ENCODE peak calls at places on chromosomes 11 and 22, in five cellular contexts. One of them, this sample, is unnamed.

GRCh38 chr11:11708256-11708655 is 86.5 kb upstream of the GALNT18 start:
- DNase-seq in epithelial cell of proximal tubule: no peak
- DNase-seq in A549: no peak
- DNase-seq in WERI-Rb-1: no peak
- DNase-seq in spleen: no peak
- DNase-seq in this sample: no peak

GRCh38 chr11:86800956-86801264 is 568 bp downstream of the PRSS23 start:
- DNase-seq in epithelial cell of proximal tubule: no peak
- DNase-seq in A549: no peak
- DNase-seq in WERI-Rb-1: no peak
- DNase-seq in spleen: no peak
- DNase-seq in this sample: no peak

GRCh38 chr11:75280770-75281468 is 40.3 kb downstream of the TPBGL start:
- DNase-seq in epithelial cell of proximal tubule: no peak
- DNase-seq in A549: no peak
- DNase-seq in WERI-Rb-1: no peak
- DNase-seq in spleen: peak; percentile 76
- DNase-seq in this sample: no peak

GRCh38 chr11:110908401-110909106 is 196.3 kb upstream of the ARHGAP20 start:
- DNase-seq in epithelial cell of proximal tubule: peak; percentile 95
- DNase-seq in A549: no peak
- DNase-seq in WERI-Rb-1: peak; percentile 21
- DNase-seq in spleen: no peak
- DNase-seq in this sample: no peak

GRCh38 chr22:41976961-41977566 is 7.8 kb downstream of the SEPTIN3 start:
- DNase-seq in epithelial cell of proximal tubule: no peak
- DNase-seq in A549: no peak
- DNase-seq in WERI-Rb-1: peak; percentile 55
- DNase-seq in spleen: no peak
- DNase-seq in this sample: no peak

GRCh38 chr11:90895850-90896249 is 673.0 kb upstream of the CHORDC1 start:
- DNase-seq in epithelial cell of proximal tubule: no peak
- DNase-seq in A549: no peak
- DNase-seq in WERI-Rb-1: no peak
- DNase-seq in spleen: no peak
- DNase-seq in this sample: no peak

GRCh38 chr11:94731921-94732601 is 36.1 kb upstream of the AMOTL1 start:
- DNase-seq in epithelial cell of proximal tubule: no peak
- DNase-seq in A549: peak; percentile 48
- DNase-seq in WERI-Rb-1: peak; percentile 19
- DNase-seq in spleen: no peak
- DNase-seq in this sample: no peak

GRCh38 chr22:46678785-46679700 is 58.9 kb downstream of the GRAMD4 start:
- DNase-seq in epithelial cell of proximal tubule: no peak
- DNase-seq in A549: no peak
- DNase-seq in WERI-Rb-1: no peak
- DNase-seq in spleen: no peak
- DNase-seq in this sample: no peak

GRCh38 chr11:134950692-134951304 is 538.8 kb upstream of the B3GAT1 start:
- DNase-seq in epithelial cell of proximal tubule: no peak
- DNase-seq in A549: no peak
- DNase-seq in WERI-Rb-1: peak; percentile 61
- DNase-seq in spleen: no peak
- DNase-seq in this sample: no peak

GRCh38 chr11:11977206-11977938 is 31.1 kb downstream of the DKK3 start:
- DNase-seq in epithelial cell of proximal tubule: no peak
- DNase-seq in A549: peak; percentile 71
- DNase-seq in WERI-Rb-1: no peak
- DNase-seq in spleen: no peak
- DNase-seq in this sample: no peak

GRCh38 chr11:103406357-103406756 is 297.1 kb downstream of the DYNC2H1 start:
- DNase-seq in epithelial cell of proximal tubule: no peak
- DNase-seq in A549: no peak
- DNase-seq in WERI-Rb-1: no peak
- DNase-seq in spleen: no peak
- DNase-seq in this sample: no peak

GRCh38 chr11:77435972-77436371 is 37.9 kb downstream of the PAK1 start:
- DNase-seq in epithelial cell of proximal tubule: no peak
- DNase-seq in A549: no peak
- DNase-seq in WERI-Rb-1: no peak
- DNase-seq in spleen: no peak
- DNase-seq in this sample: no peak

GRCh38 chr11:2924381-2924780 is 4.8 kb downstream of the PHLDA2 start:
- DNase-seq in epithelial cell of proximal tubule: no peak
- DNase-seq in A549: no peak
- DNase-seq in WERI-Rb-1: no peak
- DNase-seq in spleen: no peak
- DNase-seq in this sample: no peak

GRCh38 chr11:97269527-97269926 is 879.7 kb downstream of the JRKL start:
- DNase-seq in epithelial cell of proximal tubule: no peak
- DNase-seq in A549: no peak
- DNase-seq in WERI-Rb-1: no peak
- DNase-seq in spleen: no peak
- DNase-seq in this sample: no peak

GRCh38 chr11:76947790-76948189 is 86.4 kb upstream of the B3GNT6 start:
- DNase-seq in epithelial cell of proximal tubule: no peak
- DNase-seq in A549: no peak
- DNase-seq in WERI-Rb-1: no peak
- DNase-seq in spleen: no peak
- DNase-seq in this sample: no peak

GRCh38 chr11:87736928-87737327 is 438.3 kb downstream of the RAB38 start:
- DNase-seq in epithelial cell of proximal tubule: no peak
- DNase-seq in A549: no peak
- DNase-seq in WERI-Rb-1: no peak
- DNase-seq in spleen: no peak
- DNase-seq in this sample: no peak

GRCh38 chr11:78961938-78962701 is 387.5 kb upstream of the NARS2 start:
- DNase-seq in epithelial cell of proximal tubule: no peak
- DNase-seq in A549: no peak
- DNase-seq in WERI-Rb-1: no peak
- DNase-seq in spleen: no peak
- DNase-seq in this sample: no peak

GRCh38 chr22:44199164-44199563 is 18.4 kb downstream of the PARVG start:
- DNase-seq in epithelial cell of proximal tubule: no peak
- DNase-seq in A549: no peak
- DNase-seq in WERI-Rb-1: no peak
- DNase-seq in spleen: no peak
- DNase-seq in this sample: no peak

GRCh38 chr11:113675003-113675471 is 31.1 kb downstream of the TMPRSS5 start:
- DNase-seq in epithelial cell of proximal tubule: peak; percentile 23
- DNase-seq in A549: no peak
- DNase-seq in WERI-Rb-1: no peak
- DNase-seq in spleen: no peak
- DNase-seq in this sample: peak; percentile 60

GRCh38 chr11:29328961-29329441 is 687.8 kb downstream of the KCNA4 start:
- DNase-seq in epithelial cell of proximal tubule: no peak
- DNase-seq in A549: peak; percentile 33
- DNase-seq in WERI-Rb-1: peak; percentile 21
- DNase-seq in spleen: no peak
- DNase-seq in this sample: peak; percentile 8

GRCh38 chr11:57530215-57530595 is 349 bp downstream of the TIMM10 start:
- DNase-seq in epithelial cell of proximal tubule: no peak
- DNase-seq in A549: no peak
- DNase-seq in WERI-Rb-1: no peak
- DNase-seq in spleen: peak; percentile 88
- DNase-seq in this sample: no peak

GRCh38 chr11:20125927-20126326 is 34.3 kb downstream of the DBX1 start:
- DNase-seq in epithelial cell of proximal tubule: peak; percentile 47
- DNase-seq in A549: peak; percentile 29
- DNase-seq in WERI-Rb-1: no peak
- DNase-seq in spleen: no peak
- DNase-seq in this sample: no peak

GRCh38 chr11:82846037-82846383 is 54.2 kb downstream of the PRCP start:
- DNase-seq in epithelial cell of proximal tubule: no peak
- DNase-seq in A549: no peak
- DNase-seq in WERI-Rb-1: no peak
- DNase-seq in spleen: no peak
- DNase-seq in this sample: no peak

GRCh38 chr11:7072401-7073028 is 16.3 kb upstream of the RBMXL2 start:
- DNase-seq in epithelial cell of proximal tubule: no peak
- DNase-seq in A549: no peak
- DNase-seq in WERI-Rb-1: no peak
- DNase-seq in spleen: no peak
- DNase-seq in this sample: no peak

GRCh38 chr22:30044369-30044768 is 35.9 kb upstream of the HORMAD2 start:
- DNase-seq in epithelial cell of proximal tubule: peak; percentile 97
- DNase-seq in A549: no peak
- DNase-seq in WERI-Rb-1: no peak
- DNase-seq in spleen: no peak
- DNase-seq in this sample: no peak

GRCh38 chr11:34044664-34045485 is 6.7 kb upstream of the CAPRIN1 start:
- DNase-seq in epithelial cell of proximal tubule: no peak
- DNase-seq in A549: peak; percentile 51
- DNase-seq in WERI-Rb-1: no peak
- DNase-seq in spleen: no peak
- DNase-seq in this sample: no peak

GRCh38 chr11:119322921-119323531 is 6.1 kb upstream of the MCAM start:
- DNase-seq in epithelial cell of proximal tubule: no peak
- DNase-seq in A549: no peak
- DNase-seq in WERI-Rb-1: no peak
- DNase-seq in spleen: no peak
- DNase-seq in this sample: no peak

GRCh38 chr11:27228891-27229290 is 134.1 kb downstream of the CCDC34 start:
- DNase-seq in epithelial cell of proximal tubule: no peak
- DNase-seq in A549: no peak
- DNase-seq in WERI-Rb-1: no peak
- DNase-seq in spleen: no peak
- DNase-seq in this sample: no peak

GRCh38 chr11:13127161-13127560 is 118.0 kb downstream of the RASSF10 start:
- DNase-seq in epithelial cell of proximal tubule: no peak
- DNase-seq in A549: no peak
- DNase-seq in WERI-Rb-1: no peak
- DNase-seq in spleen: no peak
- DNase-seq in this sample: no peak

GRCh38 chr22:37103151-37103550 is 6.4 kb downstream of the TMPRSS6 start:
- DNase-seq in epithelial cell of proximal tubule: no peak
- DNase-seq in A549: no peak
- DNase-seq in WERI-Rb-1: no peak
- DNase-seq in spleen: no peak
- DNase-seq in this sample: no peak

GRCh38 chr22:43876866-43877509 is 14.7 kb upstream of the SULT4A1 start:
- DNase-seq in epithelial cell of proximal tubule: no peak
- DNase-seq in A549: no peak
- DNase-seq in WERI-Rb-1: no peak
- DNase-seq in spleen: peak; percentile 54
- DNase-seq in this sample: no peak

GRCh38 chr22:19940536-19941364 is 822 bp upstream of the COMT start:
- DNase-seq in epithelial cell of proximal tubule: no peak
- DNase-seq in A549: peak; percentile 28
- DNase-seq in WERI-Rb-1: no peak
- DNase-seq in spleen: no peak
- DNase-seq in this sample: no peak

GRCh38 chr22:24061124-24061684 is 50.1 kb downstream of the CABIN1 start:
- DNase-seq in epithelial cell of proximal tubule: no peak
- DNase-seq in A549: no peak
- DNase-seq in WERI-Rb-1: no peak
- DNase-seq in spleen: no peak
- DNase-seq in this sample: no peak

GRCh38 chr11:113014731-113015455 is 53.7 kb downstream of the NCAM1 start:
- DNase-seq in epithelial cell of proximal tubule: no peak
- DNase-seq in A549: no peak
- DNase-seq in WERI-Rb-1: peak; percentile 53
- DNase-seq in spleen: no peak
- DNase-seq in this sample: no peak

GRCh38 chr11:121321614-121322243 is 29.2 kb downstream of the SC5D start:
- DNase-seq in epithelial cell of proximal tubule: no peak
- DNase-seq in A549: no peak
- DNase-seq in WERI-Rb-1: peak; percentile 67
- DNase-seq in spleen: no peak
- DNase-seq in this sample: no peak
- TF ChIP-seq CTCF in epithelial cell of proximal tubule: peak; percentile 58
- TF ChIP-seq CTCF in A549: no peak
- TF ChIP-seq CTCF in WERI-Rb-1: peak; percentile 73
- TF ChIP-seq CTCF in spleen: peak; percentile 63
- TF ChIP-seq CTCF in this sample: peak; percentile 77

GRCh38 chr11:1073851-1074243 is 827 bp upstream of the MUC2 start:
- DNase-seq in epithelial cell of proximal tubule: no peak
- DNase-seq in A549: no peak
- DNase-seq in WERI-Rb-1: no peak
- DNase-seq in spleen: peak; percentile 69
- DNase-seq in this sample: no peak
- TF ChIP-seq CTCF in epithelial cell of proximal tubule: no peak
- TF ChIP-seq CTCF in A549: no peak
- TF ChIP-seq CTCF in WERI-Rb-1: no peak
- TF ChIP-seq CTCF in spleen: no peak
- TF ChIP-seq CTCF in this sample: no peak

DNA sequence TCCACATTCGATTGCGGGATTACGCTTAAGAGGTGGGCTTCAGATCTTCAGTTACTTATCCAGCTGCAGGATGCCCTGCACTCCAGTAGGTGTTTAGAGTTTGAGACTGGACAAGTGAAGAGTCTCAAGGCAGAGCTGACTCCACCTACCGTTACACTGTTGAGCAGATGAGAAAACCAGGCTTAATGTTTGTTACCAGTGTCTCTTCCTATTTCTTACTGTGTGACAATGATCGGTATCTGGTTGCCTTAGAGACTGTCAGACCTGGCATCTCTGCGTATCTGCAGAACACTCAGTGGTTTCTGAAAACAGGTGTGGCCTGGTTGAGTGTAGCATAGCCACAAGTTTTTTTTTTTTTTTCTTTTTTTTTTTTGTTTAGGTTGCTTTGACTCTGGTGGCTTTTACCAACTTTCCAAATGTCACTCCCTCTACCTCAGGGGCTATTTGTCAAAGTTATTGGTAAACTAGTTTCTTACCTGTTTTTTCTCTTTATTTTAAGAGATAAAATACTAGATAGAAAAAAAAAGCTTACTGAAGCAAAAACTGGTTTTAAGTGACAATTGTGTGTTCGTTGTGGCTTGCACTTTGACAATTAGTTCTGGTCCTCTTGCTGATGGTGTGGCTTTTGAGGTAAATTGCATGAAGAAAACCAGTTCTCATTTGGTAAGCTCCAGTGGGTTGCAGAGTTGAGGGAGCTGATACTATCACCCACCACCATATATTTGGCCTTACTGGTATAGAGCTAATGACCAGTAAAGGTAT is 284.8 kb downstream of the ETS1 start:
- DNase-seq in epithelial cell of proximal tubule: no peak
- DNase-seq in A549: no peak
- DNase-seq in WERI-Rb-1: no peak
- DNase-seq in spleen: no peak
- DNase-seq in this sample: no peak
- TF ChIP-seq CTCF in epithelial cell of proximal tubule: no peak
- TF ChIP-seq CTCF in A549: no peak
- TF ChIP-seq CTCF in WERI-Rb-1: no peak
- TF ChIP-seq CTCF in spleen: no peak
- TF ChIP-seq CTCF in this sample: no peak

DNA sequence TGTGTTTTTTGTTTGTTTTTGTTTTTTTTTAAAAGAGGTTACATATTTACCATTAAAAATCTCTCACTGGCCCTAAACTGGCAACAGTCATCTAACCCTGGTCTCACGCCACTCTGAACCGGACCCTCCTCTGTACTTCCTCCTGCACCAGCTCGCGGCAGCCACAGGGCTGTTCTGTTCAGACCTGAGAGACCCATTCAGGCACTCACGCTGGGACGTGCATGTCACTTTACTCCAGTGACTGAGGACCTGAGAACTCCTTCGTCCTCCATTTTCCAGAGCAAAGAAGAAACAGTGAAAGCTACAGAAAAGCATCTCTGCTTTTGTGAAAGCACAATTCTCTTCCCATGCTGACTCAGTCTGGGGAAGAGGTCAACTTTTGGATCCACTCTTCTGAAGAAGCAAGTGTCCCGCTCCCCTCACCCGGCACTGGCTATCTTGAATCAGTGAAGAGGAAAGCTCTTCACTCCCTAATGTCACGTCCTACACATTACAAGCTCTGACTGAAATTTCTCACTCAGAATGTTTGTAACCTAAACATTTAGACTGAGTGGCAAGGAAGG is 24.6 kb downstream of the PISD start:
- DNase-seq in epithelial cell of proximal tubule: no peak
- DNase-seq in A549: no peak
- DNase-seq in WERI-Rb-1: no peak
- DNase-seq in spleen: peak; percentile 94
- DNase-seq in this sample: peak; percentile 74
- TF ChIP-seq CTCF in epithelial cell of proximal tubule: no peak
- TF ChIP-seq CTCF in A549: no peak
- TF ChIP-seq CTCF in WERI-Rb-1: peak; percentile 2
- TF ChIP-seq CTCF in spleen: peak; percentile 53
- TF ChIP-seq CTCF in this sample: no peak